ENCODE peak calls at places on chromosomes 1 and 21, in nine cellular contexts. One of them, this sample, is unnamed.

GRCh38 chr21:37200641-37201480 is 66.3 kb downstream of the VPS26C start:
- DNase-seq in activated CD4-positive, alpha-beta T cell treated with anti-CD3 and anti-CD28 coated beads, Interleukin-2, amount 50 U/mL, for 1 hour: no peak
- DNase-seq in stromal cell of bone marrow: no peak
- DNase-seq in NCI-H2171: no peak
- DNase-seq in foreskin fibroblast: no peak
- DNase-seq in activated T-cell treated with anti-CD3 and anti-CD28 coated beads for 1 hour: no peak
- DNase-seq in NT2/D1: no peak
- DNase-seq in bronchial epithelial cell: no peak
- DNase-seq in amniotic stem cell: no peak
- DNase-seq in this sample: no peak

GRCh38 chr1:162224267-162224666 is 152.4 kb downstream of the SPATA46 start:
- DNase-seq in activated CD4-positive, alpha-beta T cell treated with anti-CD3 and anti-CD28 coated beads, Interleukin-2, amount 50 U/mL, for 1 hour: no peak
- DNase-seq in stromal cell of bone marrow: no peak
- DNase-seq in NCI-H2171: no peak
- DNase-seq in foreskin fibroblast: no peak
- DNase-seq in activated T-cell treated with anti-CD3 and anti-CD28 coated beads for 1 hour: no peak
- DNase-seq in NT2/D1: no peak
- DNase-seq in bronchial epithelial cell: no peak
- DNase-seq in amniotic stem cell: no peak
- DNase-seq in this sample: no peak

GRCh38 chr21:28138272-28138671 is 854.4 kb downstream of the LTN1 start:
- DNase-seq in activated CD4-positive, alpha-beta T cell treated with anti-CD3 and anti-CD28 coated beads, Interleukin-2, amount 50 U/mL, for 1 hour: no peak
- DNase-seq in stromal cell of bone marrow: no peak
- DNase-seq in NCI-H2171: no peak
- DNase-seq in foreskin fibroblast: no peak
- DNase-seq in activated T-cell treated with anti-CD3 and anti-CD28 coated beads for 1 hour: no peak
- DNase-seq in NT2/D1: no peak
- DNase-seq in bronchial epithelial cell: no peak
- DNase-seq in amniotic stem cell: no peak
- DNase-seq in this sample: no peak

GRCh38 chr1:215200121-215200520 is 117.6 kb downstream of the KCNK2 start:
- DNase-seq in activated CD4-positive, alpha-beta T cell treated with anti-CD3 and anti-CD28 coated beads, Interleukin-2, amount 50 U/mL, for 1 hour: no peak
- DNase-seq in stromal cell of bone marrow: no peak
- DNase-seq in NCI-H2171: no peak
- DNase-seq in foreskin fibroblast: no peak
- DNase-seq in activated T-cell treated with anti-CD3 and anti-CD28 coated beads for 1 hour: no peak
- DNase-seq in NT2/D1: no peak
- DNase-seq in bronchial epithelial cell: no peak
- DNase-seq in amniotic stem cell: no peak
- DNase-seq in this sample: no peak

GRCh38 chr1:196667131-196667530 is 15.3 kb downstream of the CFH start:
- DNase-seq in activated CD4-positive, alpha-beta T cell treated with anti-CD3 and anti-CD28 coated beads, Interleukin-2, amount 50 U/mL, for 1 hour: no peak
- DNase-seq in stromal cell of bone marrow: no peak
- DNase-seq in NCI-H2171: no peak
- DNase-seq in foreskin fibroblast: no peak
- DNase-seq in activated T-cell treated with anti-CD3 and anti-CD28 coated beads for 1 hour: no peak
- DNase-seq in NT2/D1: no peak
- DNase-seq in bronchial epithelial cell: no peak
- DNase-seq in amniotic stem cell: no peak
- DNase-seq in this sample: no peak

GRCh38 chr1:225670806-225671733 is 18.1 kb upstream of the ENAH start:
- DNase-seq in activated CD4-positive, alpha-beta T cell treated with anti-CD3 and anti-CD28 coated beads, Interleukin-2, amount 50 U/mL, for 1 hour: no peak
- DNase-seq in stromal cell of bone marrow: no peak
- DNase-seq in NCI-H2171: no peak
- DNase-seq in foreskin fibroblast: no peak
- DNase-seq in activated T-cell treated with anti-CD3 and anti-CD28 coated beads for 1 hour: no peak
- DNase-seq in NT2/D1: no peak
- DNase-seq in bronchial epithelial cell: peak
- DNase-seq in amniotic stem cell: no peak
- DNase-seq in this sample: peak

GRCh38 chr21:27206368-27206982 is 239.6 kb upstream of the ADAMTS5 start:
- DNase-seq in activated CD4-positive, alpha-beta T cell treated with anti-CD3 and anti-CD28 coated beads, Interleukin-2, amount 50 U/mL, for 1 hour: no peak
- DNase-seq in stromal cell of bone marrow: no peak
- DNase-seq in NCI-H2171: no peak
- DNase-seq in foreskin fibroblast: peak
- DNase-seq in activated T-cell treated with anti-CD3 and anti-CD28 coated beads for 1 hour: no peak
- DNase-seq in NT2/D1: peak
- DNase-seq in bronchial epithelial cell: no peak
- DNase-seq in amniotic stem cell: no peak
- DNase-seq in this sample: peak

GRCh38 chr21:31929548-31929947 is 56.7 kb downstream of the HUNK start:
- DNase-seq in activated CD4-positive, alpha-beta T cell treated with anti-CD3 and anti-CD28 coated beads, Interleukin-2, amount 50 U/mL, for 1 hour: no peak
- DNase-seq in stromal cell of bone marrow: no peak
- DNase-seq in NCI-H2171: no peak
- DNase-seq in foreskin fibroblast: no peak
- DNase-seq in activated T-cell treated with anti-CD3 and anti-CD28 coated beads for 1 hour: no peak
- DNase-seq in NT2/D1: no peak
- DNase-seq in bronchial epithelial cell: no peak
- DNase-seq in amniotic stem cell: no peak
- DNase-seq in this sample: no peak

GRCh38 chr1:19204665-19205266 is 5.3 kb downstream of the UBR4 start:
- DNase-seq in activated CD4-positive, alpha-beta T cell treated with anti-CD3 and anti-CD28 coated beads, Interleukin-2, amount 50 U/mL, for 1 hour: no peak
- DNase-seq in stromal cell of bone marrow: no peak
- DNase-seq in NCI-H2171: no peak
- DNase-seq in foreskin fibroblast: peak
- DNase-seq in activated T-cell treated with anti-CD3 and anti-CD28 coated beads for 1 hour: no peak
- DNase-seq in NT2/D1: no peak
- DNase-seq in bronchial epithelial cell: peak
- DNase-seq in amniotic stem cell: no peak
- DNase-seq in this sample: peak

GRCh38 chr1:60958001-60958400 is 124.4 kb upstream of the NFIA start:
- DNase-seq in activated CD4-positive, alpha-beta T cell treated with anti-CD3 and anti-CD28 coated beads, Interleukin-2, amount 50 U/mL, for 1 hour: no peak
- DNase-seq in stromal cell of bone marrow: no peak
- DNase-seq in NCI-H2171: no peak
- DNase-seq in foreskin fibroblast: no peak
- DNase-seq in activated T-cell treated with anti-CD3 and anti-CD28 coated beads for 1 hour: no peak
- DNase-seq in NT2/D1: no peak
- DNase-seq in bronchial epithelial cell: peak
- DNase-seq in amniotic stem cell: no peak
- DNase-seq in this sample: no peak

GRCh38 chr1:101238041-101238515 is 1.3 kb downstream of the S1PR1 start:
- DNase-seq in activated CD4-positive, alpha-beta T cell treated with anti-CD3 and anti-CD28 coated beads, Interleukin-2, amount 50 U/mL, for 1 hour: peak
- DNase-seq in stromal cell of bone marrow: no peak
- DNase-seq in NCI-H2171: no peak
- DNase-seq in foreskin fibroblast: no peak
- DNase-seq in activated T-cell treated with anti-CD3 and anti-CD28 coated beads for 1 hour: peak
- DNase-seq in NT2/D1: no peak
- DNase-seq in bronchial epithelial cell: no peak
- DNase-seq in amniotic stem cell: no peak
- DNase-seq in this sample: no peak

GRCh38 chr1:191757003-191757402 is 401.3 kb upstream of the RGS18 start:
- DNase-seq in activated CD4-positive, alpha-beta T cell treated with anti-CD3 and anti-CD28 coated beads, Interleukin-2, amount 50 U/mL, for 1 hour: no peak
- DNase-seq in stromal cell of bone marrow: peak
- DNase-seq in NCI-H2171: no peak
- DNase-seq in foreskin fibroblast: peak
- DNase-seq in activated T-cell treated with anti-CD3 and anti-CD28 coated beads for 1 hour: no peak
- DNase-seq in NT2/D1: no peak
- DNase-seq in bronchial epithelial cell: no peak
- DNase-seq in amniotic stem cell: no peak
- DNase-seq in this sample: no peak

GRCh38 chr1:30787266-30787665 is 29.7 kb upstream of the LAPTM5 start:
- DNase-seq in activated CD4-positive, alpha-beta T cell treated with anti-CD3 and anti-CD28 coated beads, Interleukin-2, amount 50 U/mL, for 1 hour: no peak
- DNase-seq in stromal cell of bone marrow: no peak
- DNase-seq in NCI-H2171: no peak
- DNase-seq in foreskin fibroblast: no peak
- DNase-seq in activated T-cell treated with anti-CD3 and anti-CD28 coated beads for 1 hour: no peak
- DNase-seq in NT2/D1: no peak
- DNase-seq in bronchial epithelial cell: no peak
- DNase-seq in amniotic stem cell: no peak
- DNase-seq in this sample: no peak

GRCh38 chr1:112265946-112266345 is 130.1 kb upstream of the CTTNBP2NL start:
- DNase-seq in activated CD4-positive, alpha-beta T cell treated with anti-CD3 and anti-CD28 coated beads, Interleukin-2, amount 50 U/mL, for 1 hour: no peak
- DNase-seq in stromal cell of bone marrow: no peak
- DNase-seq in NCI-H2171: no peak
- DNase-seq in foreskin fibroblast: no peak
- DNase-seq in activated T-cell treated with anti-CD3 and anti-CD28 coated beads for 1 hour: no peak
- DNase-seq in NT2/D1: no peak
- DNase-seq in bronchial epithelial cell: no peak
- DNase-seq in amniotic stem cell: no peak
- DNase-seq in this sample: no peak

GRCh38 chr1:112011231-112011630 is 21.8 kb upstream of the KCND3 start:
- DNase-seq in activated CD4-positive, alpha-beta T cell treated with anti-CD3 and anti-CD28 coated beads, Interleukin-2, amount 50 U/mL, for 1 hour: no peak
- DNase-seq in stromal cell of bone marrow: peak
- DNase-seq in NCI-H2171: no peak
- DNase-seq in foreskin fibroblast: peak
- DNase-seq in activated T-cell treated with anti-CD3 and anti-CD28 coated beads for 1 hour: no peak
- DNase-seq in NT2/D1: no peak
- DNase-seq in bronchial epithelial cell: peak
- DNase-seq in amniotic stem cell: no peak
- DNase-seq in this sample: peak

GRCh38 chr1:70319750-70320149 is 34.8 kb downstream of the ANKRD13C start:
- DNase-seq in activated CD4-positive, alpha-beta T cell treated with anti-CD3 and anti-CD28 coated beads, Interleukin-2, amount 50 U/mL, for 1 hour: no peak
- DNase-seq in stromal cell of bone marrow: peak
- DNase-seq in NCI-H2171: no peak
- DNase-seq in foreskin fibroblast: peak
- DNase-seq in activated T-cell treated with anti-CD3 and anti-CD28 coated beads for 1 hour: no peak
- DNase-seq in NT2/D1: no peak
- DNase-seq in bronchial epithelial cell: peak
- DNase-seq in amniotic stem cell: peak
- DNase-seq in this sample: peak

GRCh38 chr1:203168991-203169390 is 6.6 kb downstream of the MYBPH start:
- DNase-seq in activated CD4-positive, alpha-beta T cell treated with anti-CD3 and anti-CD28 coated beads, Interleukin-2, amount 50 U/mL, for 1 hour: no peak
- DNase-seq in stromal cell of bone marrow: no peak
- DNase-seq in NCI-H2171: no peak
- DNase-seq in foreskin fibroblast: no peak
- DNase-seq in activated T-cell treated with anti-CD3 and anti-CD28 coated beads for 1 hour: no peak
- DNase-seq in NT2/D1: no peak
- DNase-seq in bronchial epithelial cell: no peak
- DNase-seq in amniotic stem cell: no peak
- DNase-seq in this sample: no peak

GRCh38 chr1:29270881-29271390 is 34.6 kb downstream of the PTPRU start:
- DNase-seq in activated CD4-positive, alpha-beta T cell treated with anti-CD3 and anti-CD28 coated beads, Interleukin-2, amount 50 U/mL, for 1 hour: no peak
- DNase-seq in stromal cell of bone marrow: no peak
- DNase-seq in NCI-H2171: no peak
- DNase-seq in foreskin fibroblast: no peak
- DNase-seq in activated T-cell treated with anti-CD3 and anti-CD28 coated beads for 1 hour: no peak
- DNase-seq in NT2/D1: no peak
- DNase-seq in bronchial epithelial cell: no peak
- DNase-seq in amniotic stem cell: no peak
- DNase-seq in this sample: no peak

GRCh38 chr1:26541816-26542711 is 12.5 kb downstream of the RPS6KA1 start:
- DNase-seq in activated CD4-positive, alpha-beta T cell treated with anti-CD3 and anti-CD28 coated beads, Interleukin-2, amount 50 U/mL, for 1 hour: peak
- DNase-seq in stromal cell of bone marrow: peak
- DNase-seq in NCI-H2171: no peak
- DNase-seq in foreskin fibroblast: peak
- DNase-seq in activated T-cell treated with anti-CD3 and anti-CD28 coated beads for 1 hour: peak
- DNase-seq in NT2/D1: peak
- DNase-seq in bronchial epithelial cell: peak
- DNase-seq in amniotic stem cell: no peak
- DNase-seq in this sample: no peak

GRCh38 chr1:197618065-197618464 is 157.2 kb downstream of the DENND1B start:
- DNase-seq in activated CD4-positive, alpha-beta T cell treated with anti-CD3 and anti-CD28 coated beads, Interleukin-2, amount 50 U/mL, for 1 hour: no peak
- DNase-seq in stromal cell of bone marrow: peak
- DNase-seq in NCI-H2171: peak
- DNase-seq in foreskin fibroblast: no peak
- DNase-seq in activated T-cell treated with anti-CD3 and anti-CD28 coated beads for 1 hour: no peak
- DNase-seq in NT2/D1: no peak
- DNase-seq in bronchial epithelial cell: no peak
- DNase-seq in amniotic stem cell: no peak
- DNase-seq in this sample: no peak

GRCh38 chr1:47797555-47797954 is 199.6 kb downstream of the TRABD2B start:
- DNase-seq in activated CD4-positive, alpha-beta T cell treated with anti-CD3 and anti-CD28 coated beads, Interleukin-2, amount 50 U/mL, for 1 hour: no peak
- DNase-seq in stromal cell of bone marrow: no peak
- DNase-seq in NCI-H2171: no peak
- DNase-seq in foreskin fibroblast: no peak
- DNase-seq in activated T-cell treated with anti-CD3 and anti-CD28 coated beads for 1 hour: no peak
- DNase-seq in NT2/D1: no peak
- DNase-seq in bronchial epithelial cell: no peak
- DNase-seq in amniotic stem cell: no peak
- DNase-seq in this sample: no peak

GRCh38 chr1:233440952-233441401 is 113.5 kb downstream of the MAP3K21 start:
- DNase-seq in activated CD4-positive, alpha-beta T cell treated with anti-CD3 and anti-CD28 coated beads, Interleukin-2, amount 50 U/mL, for 1 hour: no peak
- DNase-seq in stromal cell of bone marrow: peak
- DNase-seq in NCI-H2171: peak
- DNase-seq in foreskin fibroblast: peak
- DNase-seq in activated T-cell treated with anti-CD3 and anti-CD28 coated beads for 1 hour: no peak
- DNase-seq in NT2/D1: peak
- DNase-seq in bronchial epithelial cell: peak
- DNase-seq in amniotic stem cell: peak
- DNase-seq in this sample: peak

GRCh38 chr1:2935184-2935583 is 86.1 kb upstream of the ACTRT2 start:
- DNase-seq in activated CD4-positive, alpha-beta T cell treated with anti-CD3 and anti-CD28 coated beads, Interleukin-2, amount 50 U/mL, for 1 hour: no peak
- DNase-seq in stromal cell of bone marrow: no peak
- DNase-seq in NCI-H2171: no peak
- DNase-seq in foreskin fibroblast: no peak
- DNase-seq in activated T-cell treated with anti-CD3 and anti-CD28 coated beads for 1 hour: no peak
- DNase-seq in NT2/D1: no peak
- DNase-seq in bronchial epithelial cell: no peak
- DNase-seq in amniotic stem cell: no peak
- DNase-seq in this sample: no peak

GRCh38 chr21:45767071-45768006 is 123.8 kb downstream of the PCBP3 start:
- DNase-seq in activated CD4-positive, alpha-beta T cell treated with anti-CD3 and anti-CD28 coated beads, Interleukin-2, amount 50 U/mL, for 1 hour: peak
- DNase-seq in stromal cell of bone marrow: no peak
- DNase-seq in NCI-H2171: no peak
- DNase-seq in foreskin fibroblast: no peak
- DNase-seq in activated T-cell treated with anti-CD3 and anti-CD28 coated beads for 1 hour: no peak
- DNase-seq in NT2/D1: no peak
- DNase-seq in bronchial epithelial cell: no peak
- DNase-seq in amniotic stem cell: no peak
- DNase-seq in this sample: no peak

GRCh38 chr1:4633346-4633745 is 21.1 kb upstream of the AJAP1 start:
- DNase-seq in activated CD4-positive, alpha-beta T cell treated with anti-CD3 and anti-CD28 coated beads, Interleukin-2, amount 50 U/mL, for 1 hour: no peak
- DNase-seq in stromal cell of bone marrow: no peak
- DNase-seq in NCI-H2171: no peak
- DNase-seq in foreskin fibroblast: no peak
- DNase-seq in activated T-cell treated with anti-CD3 and anti-CD28 coated beads for 1 hour: no peak
- DNase-seq in NT2/D1: no peak
- DNase-seq in bronchial epithelial cell: no peak
- DNase-seq in amniotic stem cell: no peak
- DNase-seq in this sample: no peak